ENCODE peak calls at places on chromosomes 5 and 9, in nine cellular contexts. One of them, this sample, is unnamed.

GRCh38 chr9:21402387-21403247 is 6.3 kb upstream of the IFNA8 start:
- DNase-seq in progenitor cell of endocrine pancreas: no peak
- DNase-seq in adipocyte: peak
- DNase-seq in gastrocnemius medialis: no peak
- DNase-seq in memory B cell: no peak
- DNase-seq in COR-L47: no peak
- DNase-seq in WERI-Rb-1: peak
- DNase-seq in A172: no peak
- DNase-seq in effector memory CD8-positive, alpha-beta T cell: no peak
- DNase-seq in this sample: peak

GRCh38 chr5:139998837-139999236 is 44.3 kb downstream of the NRG2 start:
- DNase-seq in A172: no peak
- DNase-seq in memory B cell: no peak
- DNase-seq in WERI-Rb-1: no peak
- DNase-seq in gastrocnemius medialis: no peak
- DNase-seq in effector memory CD8-positive, alpha-beta T cell: no peak
- DNase-seq in progenitor cell of endocrine pancreas: no peak
- DNase-seq in adipocyte: no peak
- DNase-seq in COR-L47: no peak
- DNase-seq in this sample: no peak

GRCh38 chr5:139744471-139745120 is 51.0 kb upstream of the PSD2 start:
- DNase-seq in memory B cell: no peak
- DNase-seq in effector memory CD8-positive, alpha-beta T cell: no peak
- DNase-seq in gastrocnemius medialis: no peak
- DNase-seq in adipocyte: no peak
- DNase-seq in COR-L47: no peak
- DNase-seq in A172: no peak
- DNase-seq in WERI-Rb-1: peak
- DNase-seq in progenitor cell of endocrine pancreas: no peak
- DNase-seq in this sample: peak

GRCh38 chr5:93891491-93892480 is 150.4 kb upstream of the POU5F2 start:
- DNase-seq in WERI-Rb-1: no peak
- DNase-seq in progenitor cell of endocrine pancreas: no peak
- DNase-seq in COR-L47: peak
- DNase-seq in A172: no peak
- DNase-seq in memory B cell: no peak
- DNase-seq in effector memory CD8-positive, alpha-beta T cell: no peak
- DNase-seq in gastrocnemius medialis: no peak
- DNase-seq in adipocyte: peak
- DNase-seq in this sample: no peak

GRCh38 chr5:120818128-120818527 is 354.0 kb downstream of the PRR16 start:
- DNase-seq in memory B cell: no peak
- DNase-seq in adipocyte: no peak
- DNase-seq in A172: no peak
- DNase-seq in COR-L47: no peak
- DNase-seq in effector memory CD8-positive, alpha-beta T cell: no peak
- DNase-seq in WERI-Rb-1: no peak
- DNase-seq in progenitor cell of endocrine pancreas: no peak
- DNase-seq in gastrocnemius medialis: no peak
- DNase-seq in this sample: no peak

GRCh38 chr5:128693779-128694178 is 155.7 kb upstream of the FBN2 start:
- DNase-seq in memory B cell: no peak
- DNase-seq in COR-L47: no peak
- DNase-seq in effector memory CD8-positive, alpha-beta T cell: no peak
- DNase-seq in A172: no peak
- DNase-seq in WERI-Rb-1: no peak
- DNase-seq in gastrocnemius medialis: no peak
- DNase-seq in progenitor cell of endocrine pancreas: no peak
- DNase-seq in adipocyte: no peak
- DNase-seq in this sample: no peak

GRCh38 chr5:78483809-78484521 is 123.5 kb downstream of the SCAMP1 start:
- DNase-seq in progenitor cell of endocrine pancreas: no peak
- DNase-seq in adipocyte: peak
- DNase-seq in A172: no peak
- DNase-seq in COR-L47: no peak
- DNase-seq in gastrocnemius medialis: no peak
- DNase-seq in WERI-Rb-1: no peak
- DNase-seq in effector memory CD8-positive, alpha-beta T cell: no peak
- DNase-seq in memory B cell: peak
- DNase-seq in this sample: no peak

GRCh38 chr5:14816999-14817761 is 54.4 kb downstream of the ANKH start:
- DNase-seq in adipocyte: peak
- DNase-seq in gastrocnemius medialis: peak
- DNase-seq in WERI-Rb-1: no peak
- DNase-seq in progenitor cell of endocrine pancreas: no peak
- DNase-seq in A172: peak
- DNase-seq in COR-L47: no peak
- DNase-seq in effector memory CD8-positive, alpha-beta T cell: no peak
- DNase-seq in memory B cell: no peak
- DNase-seq in this sample: no peak

GRCh38 chr5:149202910-149203451 is 61.7 kb downstream of the ABLIM3 start:
- DNase-seq in memory B cell: no peak
- DNase-seq in progenitor cell of endocrine pancreas: no peak
- DNase-seq in COR-L47: no peak
- DNase-seq in adipocyte: no peak
- DNase-seq in A172: no peak
- DNase-seq in effector memory CD8-positive, alpha-beta T cell: no peak
- DNase-seq in gastrocnemius medialis: no peak
- DNase-seq in WERI-Rb-1: no peak
- DNase-seq in this sample: no peak

GRCh38 chr5:35640623-35641022 is 23.0 kb downstream of the SPEF2 start:
- DNase-seq in progenitor cell of endocrine pancreas: no peak
- DNase-seq in memory B cell: no peak
- DNase-seq in effector memory CD8-positive, alpha-beta T cell: no peak
- DNase-seq in WERI-Rb-1: no peak
- DNase-seq in A172: no peak
- DNase-seq in COR-L47: no peak
- DNase-seq in adipocyte: peak
- DNase-seq in gastrocnemius medialis: no peak
- DNase-seq in this sample: no peak

GRCh38 chr5:116437922-116438578 is 136.6 kb downstream of the SEMA6A start:
- DNase-seq in gastrocnemius medialis: no peak
- DNase-seq in WERI-Rb-1: no peak
- DNase-seq in effector memory CD8-positive, alpha-beta T cell: no peak
- DNase-seq in A172: no peak
- DNase-seq in adipocyte: no peak
- DNase-seq in progenitor cell of endocrine pancreas: no peak
- DNase-seq in memory B cell: no peak
- DNase-seq in COR-L47: peak
- DNase-seq in this sample: no peak

GRCh38 chr9:114163517-114163924 is 8.2 kb downstream of the COL27A1 start:
- DNase-seq in WERI-Rb-1: peak
- DNase-seq in gastrocnemius medialis: peak
- DNase-seq in COR-L47: no peak
- DNase-seq in progenitor cell of endocrine pancreas: no peak
- DNase-seq in memory B cell: no peak
- DNase-seq in effector memory CD8-positive, alpha-beta T cell: no peak
- DNase-seq in A172: peak
- DNase-seq in adipocyte: peak
- DNase-seq in this sample: peak

GRCh38 chr5:76818844-76819831 is at the start of gene F2RL1:
- DNase-seq in A172: no peak
- DNase-seq in progenitor cell of endocrine pancreas: peak
- DNase-seq in COR-L47: peak
- DNase-seq in memory B cell: peak
- DNase-seq in adipocyte: peak
- DNase-seq in gastrocnemius medialis: no peak
- DNase-seq in WERI-Rb-1: peak
- DNase-seq in effector memory CD8-positive, alpha-beta T cell: peak
- DNase-seq in this sample: peak

GRCh38 chr9:72753261-72753893 is 199.5 kb downstream of the ALDH1A1 start:
- DNase-seq in adipocyte: peak
- DNase-seq in COR-L47: no peak
- DNase-seq in progenitor cell of endocrine pancreas: no peak
- DNase-seq in memory B cell: no peak
- DNase-seq in gastrocnemius medialis: no peak
- DNase-seq in A172: peak
- DNase-seq in WERI-Rb-1: no peak
- DNase-seq in effector memory CD8-positive, alpha-beta T cell: no peak
- DNase-seq in this sample: no peak